ENCODE peak calls at places on chromosomes 3 and 15, in four cellular contexts. One of them, this sample, is unnamed. For H3K27me3, the result is how much of the 10 kb centered on the place peaks cover.

GRCh38 chr3:17753271-17753992 is 11.0 kb upstream of the TBC1D5 start:
- DNase-seq in heart right ventricle: no peak
- DNase-seq in upper lobe of right lung: no peak
- DNase-seq in AG04450: no peak
- DNase-seq in this sample: no peak

GRCh38 chr15:88450125-88450798 is 16.9 kb downstream of the MRPL46 start:
- DNase-seq in upper lobe of right lung: no peak
- DNase-seq in AG04450: peak
- DNase-seq in heart right ventricle: peak
- DNase-seq in this sample: no peak

GRCh38 chr3:33074217-33075067 is 22.5 kb downstream of the GLB1 start:
- DNase-seq in upper lobe of right lung: no peak
- DNase-seq in heart right ventricle: peak
- DNase-seq in AG04450: peak
- DNase-seq in this sample: no peak

GRCh38 chr3:127040216-127040615 is 57.3 kb downstream of the PLXNA1 start:
- DNase-seq in AG04450: no peak
- DNase-seq in upper lobe of right lung: no peak
- DNase-seq in heart right ventricle: no peak
- DNase-seq in this sample: no peak

GRCh38 chr3:55296781-55297180 is 190.3 kb downstream of the WNT5A start:
- DNase-seq in upper lobe of right lung: no peak
- DNase-seq in AG04450: no peak
- DNase-seq in heart right ventricle: no peak
- DNase-seq in this sample: no peak

GRCh38 chr15:45165536-45165935 is 22.2 kb downstream of the SHF start:
- DNase-seq in upper lobe of right lung: no peak
- DNase-seq in AG04450: no peak
- DNase-seq in heart right ventricle: no peak
- DNase-seq in this sample: no peak

GRCh38 chr15:94930945-94931344 is 699.6 kb downstream of the MCTP2 start:
- DNase-seq in upper lobe of right lung: no peak
- DNase-seq in AG04450: no peak
- DNase-seq in heart right ventricle: no peak
- DNase-seq in this sample: no peak

GRCh38 chr3:143597774-143598652 is 250.3 kb downstream of the SLC9A9 start:
- DNase-seq in AG04450: no peak
- DNase-seq in upper lobe of right lung: no peak
- DNase-seq in heart right ventricle: no peak
- DNase-seq in this sample: no peak

GRCh38 chr15:52786436-52787122 is 3.6 kb downstream of the ONECUT1 start:
- DNase-seq in heart right ventricle: no peak
- DNase-seq in upper lobe of right lung: no peak
- DNase-seq in AG04450: no peak
- DNase-seq in this sample: no peak

GRCh38 chr3:13634615-13635014 is 85.7 kb downstream of the FBLN2 start:
- DNase-seq in AG04450: no peak
- DNase-seq in upper lobe of right lung: no peak
- DNase-seq in heart right ventricle: no peak
- DNase-seq in this sample: no peak

GRCh38 chr3:73206006-73206405 is 144.5 kb downstream of the EBLN2 start:
- DNase-seq in AG04450: no peak
- DNase-seq in upper lobe of right lung: no peak
- DNase-seq in heart right ventricle: no peak
- DNase-seq in this sample: no peak

GRCh38 chr15:98790270-98790669 is 141.9 kb downstream of the IGF1R start:
- DNase-seq in AG04450: no peak
- DNase-seq in heart right ventricle: no peak
- DNase-seq in upper lobe of right lung: no peak
- DNase-seq in this sample: no peak

GRCh38 chr15:53586815-53587214 is 172.6 kb downstream of the WDR72 start:
- DNase-seq in AG04450: no peak
- DNase-seq in upper lobe of right lung: no peak
- DNase-seq in heart right ventricle: no peak
- DNase-seq in this sample: no peak

GRCh38 chr3:196563721-196564225 is 4.6 kb downstream of the WDR53 start:
- DNase-seq in heart right ventricle: no peak
- DNase-seq in AG04450: no peak
- DNase-seq in upper lobe of right lung: no peak
- DNase-seq in this sample: no peak

GRCh38 chr15:41780727-41781126 is 6.4 kb downstream of the MAPKBP1 start:
- DNase-seq in AG04450: no peak
- DNase-seq in upper lobe of right lung: no peak
- DNase-seq in heart right ventricle: no peak
- DNase-seq in this sample: no peak

GRCh38 chr15:63052961-63053698 is 10.6 kb downstream of the TPM1 start:
- DNase-seq in heart right ventricle: peak
- DNase-seq in upper lobe of right lung: no peak
- DNase-seq in AG04450: no peak
- DNase-seq in this sample: peak

GRCh38 chr3:27589795-27590194 is 105.6 kb upstream of the SLC4A7 start:
- DNase-seq in upper lobe of right lung: no peak
- DNase-seq in AG04450: no peak
- DNase-seq in heart right ventricle: no peak
- DNase-seq in this sample: no peak

GRCh38 chr15:72033285-72033684 is 84.7 kb downstream of the MYO9A start:
- DNase-seq in AG04450: no peak
- DNase-seq in heart right ventricle: no peak
- DNase-seq in upper lobe of right lung: no peak
- DNase-seq in this sample: no peak

GRCh38 chr3:126546013-126546412 is 12.7 kb downstream of the C3orf22 start:
- DNase-seq in upper lobe of right lung: peak
- DNase-seq in AG04450: no peak
- DNase-seq in heart right ventricle: no peak
- DNase-seq in this sample: no peak

GRCh38 chr15:83462953-83463433 is 15.9 kb downstream of the SH3GL3 start:
- DNase-seq in upper lobe of right lung: no peak
- DNase-seq in heart right ventricle: no peak
- DNase-seq in AG04450: no peak
- DNase-seq in this sample: no peak
- H3K27ac ChIP-seq in upper lobe of right lung: no peak
- H3K27ac ChIP-seq in heart right ventricle: no peak
- H3K27ac ChIP-seq in AG04450: no peak
- H3K27ac ChIP-seq in this sample: no peak

GRCh38 chr15:69148465-69148864 is 12.0 kb upstream of the GLCE start:
- DNase-seq in AG04450: no peak
- DNase-seq in upper lobe of right lung: no peak
- DNase-seq in heart right ventricle: no peak
- DNase-seq in this sample: no peak

GRCh38 chr15:69149803-69150202 is 10.6 kb upstream of the GLCE start:
- DNase-seq in heart right ventricle: no peak
- DNase-seq in AG04450: no peak
- DNase-seq in upper lobe of right lung: no peak
- DNase-seq in this sample: no peak

GRCh38 chr15:69149163-69149562 is 11.3 kb upstream of the GLCE start:
- DNase-seq in AG04450: no peak
- DNase-seq in upper lobe of right lung: no peak
- DNase-seq in heart right ventricle: no peak
- DNase-seq in this sample: no peak

GRCh38 chr15:69153067-69153466 is 7.4 kb upstream of the GLCE start:
- DNase-seq in heart right ventricle: no peak
- DNase-seq in upper lobe of right lung: no peak
- DNase-seq in AG04450: no peak
- DNase-seq in this sample: no peak

GRCh38 chr15:69150336-69150735 is 10.1 kb upstream of the GLCE start:
- DNase-seq in upper lobe of right lung: no peak
- DNase-seq in AG04450: no peak
- DNase-seq in heart right ventricle: no peak
- DNase-seq in this sample: no peak
- H3K27me3 ChIP-seq in upper lobe of right lung: under half
- H3K27me3 ChIP-seq in AG04450: under half
- H3K27me3 ChIP-seq in heart right ventricle: under half
- H3K27me3 ChIP-seq in this sample: under half

GRCh38 chr15:91649922-91650321 is 203.6 kb upstream of the SLCO3A1 start:
- DNase-seq in upper lobe of right lung: no peak
- DNase-seq in AG04450: no peak
- DNase-seq in heart right ventricle: no peak
- DNase-seq in this sample: no peak

GRCh38 chr15:91655891-91656290 is 197.6 kb upstream of the SLCO3A1 start:
- DNase-seq in heart right ventricle: no peak
- DNase-seq in upper lobe of right lung: no peak
- DNase-seq in AG04450: no peak
- DNase-seq in this sample: no peak

GRCh38 chr15:91651251-91651650 is 202.3 kb upstream of the SLCO3A1 start:
- DNase-seq in AG04450: no peak
- DNase-seq in upper lobe of right lung: no peak
- DNase-seq in heart right ventricle: no peak
- DNase-seq in this sample: no peak

GRCh38 chr15:91652610-91653207 is 200.8 kb upstream of the SLCO3A1 start:
- DNase-seq in AG04450: no peak
- DNase-seq in heart right ventricle: no peak
- DNase-seq in upper lobe of right lung: no peak
- DNase-seq in this sample: no peak
- H3K4me3 ChIP-seq in AG04450: no peak
- H3K4me3 ChIP-seq in heart right ventricle: no peak
- H3K4me3 ChIP-seq in upper lobe of right lung: no peak
- H3K4me3 ChIP-seq in this sample: no peak

GRCh38 chr3:139894638-139894989 is 40.4 kb upstream of the CLSTN2 start:
- DNase-seq in heart right ventricle: peak
- DNase-seq in AG04450: no peak
- DNase-seq in upper lobe of right lung: no peak
- DNase-seq in this sample: no peak
- H3K27ac ChIP-seq in heart right ventricle: no peak
- H3K27ac ChIP-seq in AG04450: no peak
- H3K27ac ChIP-seq in upper lobe of right lung: no peak
- H3K27ac ChIP-seq in this sample: no peak

GRCh38 chr3:29141197-29141911 is 139.5 kb upstream of the RBMS3 start:
- DNase-seq in heart right ventricle: no peak
- DNase-seq in upper lobe of right lung: no peak
- DNase-seq in AG04450: no peak
- DNase-seq in this sample: no peak
- H3K27me3 ChIP-seq in heart right ventricle: under half
- H3K27me3 ChIP-seq in upper lobe of right lung: under half
- H3K27me3 ChIP-seq in AG04450: under half
- H3K27me3 ChIP-seq in this sample: under half

This sample was measured in thoracic aorta.